ENCODE peak calls at places on chromosomes 7 and 10, in six cellular contexts. One of them, this sample, is unnamed.

GRCh38 chr7:67598469-67598868 is 601.8 kb downstream of the TYW1 start:
- DNase-seq in DMS79: no peak
- DNase-seq in GM03348: no peak
- DNase-seq in NB4: no peak
- DNase-seq in AG08396: no peak
- DNase-seq in activated CD4-positive, alpha-beta T cell treated with anti-CD3 and anti-CD28 coated beads, Interleukin-2, amount 50 U/mL, for 4 hours: no peak
- DNase-seq in this sample: no peak

GRCh38 chr10:123140164-123140982 is 4.6 kb downstream of the HMX3 start:
- DNase-seq in DMS79: no peak
- DNase-seq in GM03348: no peak
- DNase-seq in NB4: no peak
- DNase-seq in AG08396: peak; percentile 8
- DNase-seq in activated CD4-positive, alpha-beta T cell treated with anti-CD3 and anti-CD28 coated beads, Interleukin-2, amount 50 U/mL, for 4 hours: no peak
- DNase-seq in this sample: peak; percentile 47

GRCh38 chr7:84975586-84976185 is 211.2 kb downstream of the SEMA3D start:
- DNase-seq in DMS79: no peak
- DNase-seq in GM03348: peak; percentile 27
- DNase-seq in NB4: no peak
- DNase-seq in AG08396: no peak
- DNase-seq in activated CD4-positive, alpha-beta T cell treated with anti-CD3 and anti-CD28 coated beads, Interleukin-2, amount 50 U/mL, for 4 hours: no peak
- DNase-seq in this sample: no peak

GRCh38 chr7:55733584-55733983 is 129.0 kb downstream of the SEPTIN14 start:
- DNase-seq in DMS79: no peak
- DNase-seq in GM03348: peak; percentile 20
- DNase-seq in NB4: no peak
- DNase-seq in AG08396: no peak
- DNase-seq in activated CD4-positive, alpha-beta T cell treated with anti-CD3 and anti-CD28 coated beads, Interleukin-2, amount 50 U/mL, for 4 hours: no peak
- DNase-seq in this sample: no peak

GRCh38 chr7:65037740-65038678 is 31.5 kb upstream of the ERV3-1 start:
- DNase-seq in DMS79: peak; percentile 71
- DNase-seq in GM03348: peak; percentile 98
- DNase-seq in NB4: peak; percentile 98
- DNase-seq in AG08396: peak; percentile 95
- DNase-seq in activated CD4-positive, alpha-beta T cell treated with anti-CD3 and anti-CD28 coated beads, Interleukin-2, amount 50 U/mL, for 4 hours: peak; percentile 92
- DNase-seq in this sample: peak; percentile 92

GRCh38 chr7:71239517-71239916 is 107.6 kb downstream of the GALNT17 start:
- DNase-seq in DMS79: no peak
- DNase-seq in GM03348: no peak
- DNase-seq in NB4: no peak
- DNase-seq in AG08396: no peak
- DNase-seq in activated CD4-positive, alpha-beta T cell treated with anti-CD3 and anti-CD28 coated beads, Interleukin-2, amount 50 U/mL, for 4 hours: no peak
- DNase-seq in this sample: no peak

GRCh38 chr7:127252380-127252718 is 392 bp downstream of the GRM8 start:
- DNase-seq in DMS79: no peak
- DNase-seq in GM03348: no peak
- DNase-seq in NB4: no peak
- DNase-seq in AG08396: no peak
- DNase-seq in activated CD4-positive, alpha-beta T cell treated with anti-CD3 and anti-CD28 coated beads, Interleukin-2, amount 50 U/mL, for 4 hours: no peak
- DNase-seq in this sample: no peak

GRCh38 chr10:66259836-66260235 is 666.0 kb upstream of the LRRTM3 start:
- DNase-seq in DMS79: no peak
- DNase-seq in GM03348: no peak
- DNase-seq in NB4: no peak
- DNase-seq in AG08396: no peak
- DNase-seq in activated CD4-positive, alpha-beta T cell treated with anti-CD3 and anti-CD28 coated beads, Interleukin-2, amount 50 U/mL, for 4 hours: no peak
- DNase-seq in this sample: no peak

GRCh38 chr10:80714566-80714965 is 176.9 kb downstream of the SH2D4B start:
- DNase-seq in DMS79: no peak
- DNase-seq in GM03348: no peak
- DNase-seq in NB4: no peak
- DNase-seq in AG08396: no peak
- DNase-seq in activated CD4-positive, alpha-beta T cell treated with anti-CD3 and anti-CD28 coated beads, Interleukin-2, amount 50 U/mL, for 4 hours: no peak
- DNase-seq in this sample: no peak

GRCh38 chr10:74891048-74891447 is 64.6 kb downstream of the KAT6B start:
- DNase-seq in DMS79: no peak
- DNase-seq in GM03348: no peak
- DNase-seq in NB4: no peak
- DNase-seq in AG08396: no peak
- DNase-seq in activated CD4-positive, alpha-beta T cell treated with anti-CD3 and anti-CD28 coated beads, Interleukin-2, amount 50 U/mL, for 4 hours: no peak
- DNase-seq in this sample: no peak

GRCh38 chr10:50402466-50402865 is 151.2 kb upstream of the ASAH2 start:
- DNase-seq in DMS79: no peak
- DNase-seq in GM03348: no peak
- DNase-seq in NB4: no peak
- DNase-seq in AG08396: no peak
- DNase-seq in activated CD4-positive, alpha-beta T cell treated with anti-CD3 and anti-CD28 coated beads, Interleukin-2, amount 50 U/mL, for 4 hours: no peak
- DNase-seq in this sample: no peak

GRCh38 chr7:151437163-151437553 is 2.8 kb downstream of the CRYGN start:
- DNase-seq in DMS79: no peak
- DNase-seq in GM03348: no peak
- DNase-seq in NB4: no peak
- DNase-seq in AG08396: no peak
- DNase-seq in activated CD4-positive, alpha-beta T cell treated with anti-CD3 and anti-CD28 coated beads, Interleukin-2, amount 50 U/mL, for 4 hours: no peak
- DNase-seq in this sample: no peak

GRCh38 chr7:111050885-111051416 is 40.0 kb upstream of the LRRN3 start:
- DNase-seq in DMS79: no peak
- DNase-seq in GM03348: no peak
- DNase-seq in NB4: no peak
- DNase-seq in AG08396: no peak
- DNase-seq in activated CD4-positive, alpha-beta T cell treated with anti-CD3 and anti-CD28 coated beads, Interleukin-2, amount 50 U/mL, for 4 hours: no peak
- DNase-seq in this sample: no peak

GRCh38 chr10:59234814-59235429 is 58.5 kb downstream of the PHYHIPL start:
- DNase-seq in DMS79: no peak
- DNase-seq in GM03348: peak; percentile 25
- DNase-seq in NB4: peak; percentile 33
- DNase-seq in AG08396: peak; percentile 7
- DNase-seq in activated CD4-positive, alpha-beta T cell treated with anti-CD3 and anti-CD28 coated beads, Interleukin-2, amount 50 U/mL, for 4 hours: no peak
- DNase-seq in this sample: no peak

GRCh38 chr10:84258034-84258695 is 13.3 kb downstream of the RGR start:
- DNase-seq in DMS79: no peak
- DNase-seq in GM03348: no peak
- DNase-seq in NB4: no peak
- DNase-seq in AG08396: no peak
- DNase-seq in activated CD4-positive, alpha-beta T cell treated with anti-CD3 and anti-CD28 coated beads, Interleukin-2, amount 50 U/mL, for 4 hours: no peak
- DNase-seq in this sample: no peak

GRCh38 chr7:3493499-3493898 is 192.4 kb downstream of the SDK1 start:
- DNase-seq in DMS79: no peak
- DNase-seq in GM03348: no peak
- DNase-seq in NB4: no peak
- DNase-seq in AG08396: no peak
- DNase-seq in activated CD4-positive, alpha-beta T cell treated with anti-CD3 and anti-CD28 coated beads, Interleukin-2, amount 50 U/mL, for 4 hours: no peak
- DNase-seq in this sample: no peak

GRCh38 chr7:36021367-36021766 is 131.7 kb upstream of the EEPD1 start:
- DNase-seq in DMS79: no peak
- DNase-seq in GM03348: no peak
- DNase-seq in NB4: peak; percentile 57
- DNase-seq in AG08396: no peak
- DNase-seq in activated CD4-positive, alpha-beta T cell treated with anti-CD3 and anti-CD28 coated beads, Interleukin-2, amount 50 U/mL, for 4 hours: no peak
- DNase-seq in this sample: no peak

GRCh38 chr10:48224979-48225560 is 49.4 kb downstream of the FRMPD2 start:
- DNase-seq in DMS79: no peak
- DNase-seq in GM03348: no peak
- DNase-seq in NB4: no peak
- DNase-seq in AG08396: no peak
- DNase-seq in activated CD4-positive, alpha-beta T cell treated with anti-CD3 and anti-CD28 coated beads, Interleukin-2, amount 50 U/mL, for 4 hours: no peak
- DNase-seq in this sample: no peak

GRCh38 chr10:59595584-59595983 is 114.1 kb downstream of the SLC16A9 start:
- DNase-seq in DMS79: no peak
- DNase-seq in GM03348: no peak
- DNase-seq in NB4: no peak
- DNase-seq in AG08396: no peak
- DNase-seq in activated CD4-positive, alpha-beta T cell treated with anti-CD3 and anti-CD28 coated beads, Interleukin-2, amount 50 U/mL, for 4 hours: no peak
- DNase-seq in this sample: no peak

GRCh38 chr10:28668363-28669226 is 8.7 kb upstream of the BAMBI start:
- DNase-seq in DMS79: no peak
- DNase-seq in GM03348: peak; percentile 69
- DNase-seq in NB4: peak; percentile 22
- DNase-seq in AG08396: no peak
- DNase-seq in activated CD4-positive, alpha-beta T cell treated with anti-CD3 and anti-CD28 coated beads, Interleukin-2, amount 50 U/mL, for 4 hours: peak; percentile 23
- DNase-seq in this sample: no peak

GRCh38 chr7:24283900-24284698 is at the start of gene NPY:
- DNase-seq in DMS79: peak; percentile 11
- DNase-seq in GM03348: peak; percentile 7
- DNase-seq in NB4: no peak
- DNase-seq in AG08396: no peak
- DNase-seq in activated CD4-positive, alpha-beta T cell treated with anti-CD3 and anti-CD28 coated beads, Interleukin-2, amount 50 U/mL, for 4 hours: no peak
- DNase-seq in this sample: peak; percentile 48

GRCh38 chr10:48639646-48640045 is 34.8 kb upstream of the ARHGAP22 start:
- DNase-seq in DMS79: no peak
- DNase-seq in GM03348: no peak
- DNase-seq in NB4: no peak
- DNase-seq in AG08396: no peak
- DNase-seq in activated CD4-positive, alpha-beta T cell treated with anti-CD3 and anti-CD28 coated beads, Interleukin-2, amount 50 U/mL, for 4 hours: no peak
- DNase-seq in this sample: no peak

GRCh38 chr7:68107256-68107655 is 1110.6 kb downstream of the TYW1 start:
- DNase-seq in DMS79: no peak
- DNase-seq in GM03348: no peak
- DNase-seq in NB4: no peak
- DNase-seq in AG08396: no peak
- DNase-seq in activated CD4-positive, alpha-beta T cell treated with anti-CD3 and anti-CD28 coated beads, Interleukin-2, amount 50 U/mL, for 4 hours: no peak
- DNase-seq in this sample: no peak

GRCh38 chr7:56092789-56093531 is at the start of gene PHKG1:
- DNase-seq in DMS79: peak; percentile 52
- DNase-seq in GM03348: peak; percentile 93
- DNase-seq in NB4: peak; percentile 39
- DNase-seq in AG08396: peak; percentile 89
- DNase-seq in activated CD4-positive, alpha-beta T cell treated with anti-CD3 and anti-CD28 coated beads, Interleukin-2, amount 50 U/mL, for 4 hours: no peak
- DNase-seq in this sample: peak; percentile 19

GRCh38 chr10:72038458-72039001 is 49.8 kb downstream of the SPOCK2 start:
- DNase-seq in DMS79: no peak
- DNase-seq in GM03348: peak; percentile 88
- DNase-seq in NB4: no peak
- DNase-seq in AG08396: peak; percentile 63
- DNase-seq in activated CD4-positive, alpha-beta T cell treated with anti-CD3 and anti-CD28 coated beads, Interleukin-2, amount 50 U/mL, for 4 hours: no peak
- DNase-seq in this sample: no peak

GRCh38 chr7:75712517-75713361 is 26.0 kb downstream of the HIP1 start:
- DNase-seq in DMS79: no peak
- DNase-seq in GM03348: no peak
- DNase-seq in NB4: no peak
- DNase-seq in AG08396: no peak
- DNase-seq in activated CD4-positive, alpha-beta T cell treated with anti-CD3 and anti-CD28 coated beads, Interleukin-2, amount 50 U/mL, for 4 hours: no peak
- DNase-seq in this sample: no peak